ENCODE peak calls at places on chromosomes 6 and 20, in four cellular contexts. One of them, this sample, is unnamed.

GRCh38 chr6:7261030-7261841 is 51.8 kb downstream of the SSR1 start:
- DNase-seq in left colon: peak; percentile 88
- DNase-seq in GM19239: peak; percentile 45
- DNase-seq in iris pigment epithelial cell: peak; percentile 88
- DNase-seq in this sample: peak; percentile 60

GRCh38 chr6:113995632-113996031 is 24.7 kb upstream of the HDAC2 start:
- DNase-seq in left colon: peak; percentile 63
- DNase-seq in GM19239: no peak
- DNase-seq in iris pigment epithelial cell: peak; percentile 95
- DNase-seq in this sample: peak; percentile 88

GRCh38 chr6:1351381-1352008 is 37.9 kb upstream of the FOXF2 start:
- DNase-seq in left colon: no peak
- DNase-seq in GM19239: no peak
- DNase-seq in iris pigment epithelial cell: no peak
- DNase-seq in this sample: no peak

GRCh38 chr6:7723041-7723447 is 2.9 kb upstream of the BMP6 start:
- DNase-seq in left colon: peak; percentile 55
- DNase-seq in GM19239: peak; percentile 20
- DNase-seq in iris pigment epithelial cell: peak; percentile 82
- DNase-seq in this sample: peak; percentile 67

GRCh38 chr20:57326667-57327455 is 2.7 kb upstream of the SPO11 start:
- DNase-seq in left colon: peak; percentile 62
- DNase-seq in GM19239: no peak
- DNase-seq in iris pigment epithelial cell: no peak
- DNase-seq in this sample: no peak

GRCh38 chr20:34268145-34268544 is 26.9 kb downstream of the ASIP start:
- DNase-seq in left colon: no peak
- DNase-seq in GM19239: no peak
- DNase-seq in iris pigment epithelial cell: no peak
- DNase-seq in this sample: no peak

GRCh38 chr20:35603695-35604443 is 11.8 kb upstream of the SPAG4 start:
- DNase-seq in left colon: peak; percentile 10
- DNase-seq in GM19239: no peak
- DNase-seq in iris pigment epithelial cell: no peak
- DNase-seq in this sample: no peak

GRCh38 chr6:39225946-39226437 is 3.3 kb downstream of the KCNK5 start:
- DNase-seq in left colon: no peak
- DNase-seq in GM19239: no peak
- DNase-seq in iris pigment epithelial cell: no peak
- DNase-seq in this sample: no peak

GRCh38 chr6:108557494-108558371 is 3.0 kb upstream of the FOXO3 start:
- DNase-seq in left colon: no peak
- DNase-seq in GM19239: no peak
- DNase-seq in iris pigment epithelial cell: peak; percentile 65
- DNase-seq in this sample: no peak

GRCh38 chr6:15429146-15430110 is 183.6 kb downstream of the JARID2 start:
- DNase-seq in left colon: no peak
- DNase-seq in GM19239: no peak
- DNase-seq in iris pigment epithelial cell: peak; percentile 87
- DNase-seq in this sample: no peak

GRCh38 chr6:133741375-133741861 is 147.5 kb upstream of the TCF21 start:
- DNase-seq in left colon: no peak
- DNase-seq in GM19239: no peak
- DNase-seq in iris pigment epithelial cell: peak; percentile 52
- DNase-seq in this sample: no peak